ENCODE peak calls at places on chromosomes 13 and 19, in five cellular contexts. One of them, this sample, is unnamed.

GRCh38 chr13:30576528-30576927 is 41.2 kb upstream of the USPL1 start:
- DNase-seq in neuronal stem cell: no peak
- DNase-seq in WERI-Rb-1: no peak
- DNase-seq in Peyer's patch: no peak
- DNase-seq in heart right ventricle: no peak
- DNase-seq in this sample: no peak

GRCh38 chr13:112752711-112753541 is 63.1 kb downstream of the ATP11A start:
- DNase-seq in neuronal stem cell: no peak
- DNase-seq in WERI-Rb-1: no peak
- DNase-seq in Peyer's patch: no peak
- DNase-seq in heart right ventricle: no peak
- DNase-seq in this sample: no peak

GRCh38 chr19:6729573-6730152 is 7.7 kb downstream of the GPR108 start:
- DNase-seq in neuronal stem cell: no peak
- DNase-seq in WERI-Rb-1: no peak
- DNase-seq in Peyer's patch: no peak
- DNase-seq in heart right ventricle: no peak
- DNase-seq in this sample: no peak

GRCh38 chr19:6381030-6381750 is 5.5 kb upstream of the PSPN start:
- DNase-seq in neuronal stem cell: no peak
- DNase-seq in WERI-Rb-1: no peak
- DNase-seq in Peyer's patch: no peak
- DNase-seq in heart right ventricle: no peak
- DNase-seq in this sample: no peak

GRCh38 chr19:51375504-51376221 is 3.2 kb upstream of the NKG7 start:
- DNase-seq in neuronal stem cell: no peak
- DNase-seq in WERI-Rb-1: no peak
- DNase-seq in Peyer's patch: no peak
- DNase-seq in heart right ventricle: no peak
- DNase-seq in this sample: no peak

GRCh38 chr19:21143846-21144245 is 2.0 kb downstream of the ZNF431 start:
- DNase-seq in neuronal stem cell: no peak
- DNase-seq in WERI-Rb-1: no peak
- DNase-seq in Peyer's patch: no peak
- DNase-seq in heart right ventricle: no peak
- DNase-seq in this sample: no peak

GRCh38 chr13:105058517-105058916 is 1476.9 kb downstream of the EFNB2 start:
- DNase-seq in neuronal stem cell: no peak
- DNase-seq in WERI-Rb-1: no peak
- DNase-seq in Peyer's patch: no peak
- DNase-seq in heart right ventricle: no peak
- DNase-seq in this sample: no peak

GRCh38 chr13:41942462-41943094 is 18.3 kb downstream of the VWA8 start:
- DNase-seq in neuronal stem cell: peak; percentile 31
- DNase-seq in WERI-Rb-1: peak; percentile 16
- DNase-seq in Peyer's patch: no peak
- DNase-seq in heart right ventricle: no peak
- DNase-seq in this sample: no peak

GRCh38 chr19:44003461-44004134 is 841 bp downstream of the ZNF230 start:
- DNase-seq in neuronal stem cell: no peak
- DNase-seq in WERI-Rb-1: no peak
- DNase-seq in Peyer's patch: no peak
- DNase-seq in heart right ventricle: no peak
- DNase-seq in this sample: no peak

GRCh38 chr19:3463039-3463958 is 17.0 kb downstream of the SMIM24 start:
- DNase-seq in neuronal stem cell: no peak
- DNase-seq in WERI-Rb-1: no peak
- DNase-seq in Peyer's patch: no peak
- DNase-seq in heart right ventricle: no peak
- DNase-seq in this sample: peak; percentile 54
- H3K4me3 ChIP-seq in neuronal stem cell: no peak overlapping the region
- H3K4me3 ChIP-seq in WERI-Rb-1: no peak overlapping the region
- H3K4me3 ChIP-seq in Peyer's patch: no peak overlapping the region
- H3K4me3 ChIP-seq in heart right ventricle: no peak overlapping the region
- H3K4me3 ChIP-seq in this sample: no peak overlapping the region

GRCh38 chr19:39660661-39661060 is 4.9 kb downstream of the LGALS16 start:
- DNase-seq in neuronal stem cell: no peak
- DNase-seq in WERI-Rb-1: no peak
- DNase-seq in Peyer's patch: no peak
- DNase-seq in heart right ventricle: no peak
- DNase-seq in this sample: no peak
- H3K27ac ChIP-seq in neuronal stem cell: no peak overlapping the region
- H3K27ac ChIP-seq in WERI-Rb-1: no peak overlapping the region
- H3K27ac ChIP-seq in Peyer's patch: no peak overlapping the region
- H3K27ac ChIP-seq in heart right ventricle: no peak overlapping the region
- H3K27ac ChIP-seq in this sample: no peak overlapping the region

DNA sequence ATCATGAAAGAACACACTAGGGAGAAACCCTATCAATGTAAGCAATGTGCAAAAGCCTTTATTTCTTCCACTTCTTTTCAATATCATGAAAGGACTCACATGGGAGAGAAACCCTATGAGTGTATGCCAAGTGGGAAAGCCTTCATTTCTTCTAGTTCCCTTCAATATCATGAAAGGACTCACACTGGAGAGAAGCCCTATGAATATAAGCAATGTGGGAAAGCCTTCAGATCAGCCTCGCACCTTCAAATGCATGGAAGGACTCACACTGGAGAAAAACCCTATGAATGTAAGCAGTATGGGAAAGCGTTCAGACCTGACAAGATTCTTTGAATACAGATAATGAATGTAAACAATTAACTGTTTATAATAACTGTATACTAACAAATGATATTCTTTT is 15.0 kb upstream of the ZNF439 start:
- DNase-seq in neuronal stem cell: no peak
- DNase-seq in WERI-Rb-1: no peak
- DNase-seq in Peyer's patch: no peak
- DNase-seq in heart right ventricle: no peak
- DNase-seq in this sample: no peak
- H3K9me3 ChIP-seq in neuronal stem cell: peaks cover 81% of the 10 kb centered on the region
- H3K9me3 ChIP-seq in WERI-Rb-1: peaks cover 12% of the 10 kb centered on the region
- H3K9me3 ChIP-seq in Peyer's patch: no peaks in the 10 kb centered on the region
- H3K9me3 ChIP-seq in heart right ventricle: peaks cover 73% of the 10 kb centered on the region
- H3K9me3 ChIP-seq in this sample: peaks cover 15% of the 10 kb centered on the region

DNA sequence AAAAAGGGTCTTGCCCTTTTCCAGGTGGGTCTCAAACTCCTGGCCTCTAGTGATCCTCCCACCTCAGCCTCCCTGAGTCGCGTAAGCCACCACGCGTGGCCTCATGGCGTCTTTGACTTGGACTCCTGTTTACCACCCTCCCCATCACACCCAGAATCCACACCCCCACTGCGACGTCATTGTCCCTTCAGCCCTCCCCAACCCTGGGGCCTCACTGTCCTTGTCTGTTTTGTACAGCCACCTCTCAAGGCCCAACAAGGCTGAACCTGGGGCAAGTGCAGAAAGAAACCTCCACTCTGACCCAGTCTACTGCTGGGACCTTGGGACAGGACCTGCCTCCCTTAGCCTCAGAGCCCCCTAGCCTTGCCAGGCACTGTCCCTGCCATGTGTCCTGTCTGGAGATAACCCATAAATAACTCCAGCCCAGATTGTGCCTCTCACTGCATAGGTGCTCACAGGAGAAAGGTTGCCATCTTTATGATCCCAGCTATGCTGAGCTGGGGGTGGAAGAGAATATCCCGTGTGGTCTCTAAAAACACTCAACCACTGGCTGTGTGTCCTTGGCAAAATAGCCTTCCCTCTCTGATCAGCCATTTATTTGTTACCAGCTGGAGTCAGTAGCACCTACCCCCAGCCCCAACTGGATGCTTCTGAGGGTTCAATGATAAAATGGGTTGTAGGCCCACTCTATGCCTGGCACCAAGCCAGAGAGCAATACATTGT is 1.8 kb upstream of the IFI30 start:
- DNase-seq in neuronal stem cell: no peak
- DNase-seq in WERI-Rb-1: no peak
- DNase-seq in Peyer's patch: peak; percentile 76
- DNase-seq in heart right ventricle: no peak
- DNase-seq in this sample: peak; percentile 62
- H3K4me3 ChIP-seq in neuronal stem cell: no peak overlapping the region
- H3K4me3 ChIP-seq in WERI-Rb-1: no peak overlapping the region
- H3K4me3 ChIP-seq in Peyer's patch: no peak overlapping the region
- H3K4me3 ChIP-seq in heart right ventricle: no peak overlapping the region
- H3K4me3 ChIP-seq in this sample: no peak overlapping the region

DNA sequence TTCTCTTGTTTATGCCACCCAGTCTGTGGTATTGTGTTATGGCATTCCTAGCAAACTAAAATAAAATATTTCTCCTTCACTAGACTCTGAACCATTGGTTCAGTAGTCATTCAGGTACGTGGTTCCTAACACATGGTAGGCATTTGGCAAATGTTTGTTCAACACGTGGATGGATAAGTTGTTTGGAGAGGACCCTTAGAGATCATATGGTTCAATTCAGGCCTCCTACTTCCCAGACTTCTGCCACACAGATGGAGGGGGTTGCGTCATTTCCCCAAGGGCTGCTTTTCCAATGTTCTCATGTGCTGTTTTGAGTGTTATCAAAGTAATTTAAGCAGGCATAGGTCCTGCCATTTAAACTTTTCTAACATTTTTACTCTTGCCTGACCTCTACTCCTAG is 6.7 kb downstream of the CXCL17 start:
- DNase-seq in neuronal stem cell: no peak
- DNase-seq in WERI-Rb-1: no peak
- DNase-seq in Peyer's patch: no peak
- DNase-seq in heart right ventricle: no peak
- DNase-seq in this sample: no peak
- H3K27ac ChIP-seq in neuronal stem cell: no peak overlapping the region
- H3K27ac ChIP-seq in WERI-Rb-1: no peak overlapping the region
- H3K27ac ChIP-seq in Peyer's patch: no peak overlapping the region
- H3K27ac ChIP-seq in heart right ventricle: no peak overlapping the region
- H3K27ac ChIP-seq in this sample: no peak overlapping the region

GRCh38 chr19:11944656-11945055 is 19.7 kb downstream of the ZNF700 start:
- DNase-seq in neuronal stem cell: no peak
- DNase-seq in WERI-Rb-1: no peak
- DNase-seq in Peyer's patch: no peak
- DNase-seq in heart right ventricle: no peak
- DNase-seq in this sample: no peak

GRCh38 chr19:11942843-11943108 is 17.9 kb downstream of the ZNF700 start:
- DNase-seq in neuronal stem cell: no peak
- DNase-seq in WERI-Rb-1: no peak
- DNase-seq in Peyer's patch: no peak
- DNase-seq in heart right ventricle: no peak
- DNase-seq in this sample: no peak

GRCh38 chr19:11942008-11942842 is 17.3 kb downstream of the ZNF700 start:
- DNase-seq in neuronal stem cell: no peak
- DNase-seq in WERI-Rb-1: no peak
- DNase-seq in Peyer's patch: no peak
- DNase-seq in heart right ventricle: no peak
- DNase-seq in this sample: no peak
- H3K9me3 ChIP-seq in neuronal stem cell: peaks cover 77% of the 10 kb centered on the region
- H3K9me3 ChIP-seq in WERI-Rb-1: peaks cover 30% of the 10 kb centered on the region
- H3K9me3 ChIP-seq in Peyer's patch: no peaks in the 10 kb centered on the region
- H3K9me3 ChIP-seq in heart right ventricle: peaks cover 95% of the 10 kb centered on the region
- H3K9me3 ChIP-seq in this sample: peaks cover 39% of the 10 kb centered on the region

GRCh38 chr19:38666662-38667448 is 19.4 kb downstream of the ACTN4 start:
- DNase-seq in neuronal stem cell: peak; percentile 70
- DNase-seq in WERI-Rb-1: peak; percentile 84
- DNase-seq in Peyer's patch: peak; percentile 69
- DNase-seq in heart right ventricle: no peak
- DNase-seq in this sample: peak; percentile 76
- H3K4me3 ChIP-seq in neuronal stem cell: no peak overlapping the region
- H3K4me3 ChIP-seq in WERI-Rb-1: no peak overlapping the region
- H3K4me3 ChIP-seq in Peyer's patch: no peak overlapping the region
- H3K4me3 ChIP-seq in heart right ventricle: peak overlapping the region; percentile 7
- H3K4me3 ChIP-seq in this sample: no peak overlapping the region

This sample was measured in aorta.